ENCODE peak calls at places on chromosomes 2 and 18, in six cellular contexts. O is tibial artery, P is HL-60, S is mesendoderm, A is neuronal stem cell, G is body of pancreas. M is an unnamed sample.

GRCh38 chr18:21117385-21118135 is 5.9 kb upstream of the ROCK1 start:
- DNase-seq in S (peak), G (peak), A (no peak), O (peak), P (peak), M (no peak)

GRCh38 chr18:62974928-62975675 is 259.8 kb downstream of the PHLPP1 start:
- DNase-seq in O (no peak), P (no peak), G (no peak), A (no peak), S (no peak), M (no peak)

GRCh38 chr2:116517936-116518335 is 1296.6 kb upstream of the DDX18 start:
- DNase-seq in P (no peak), G (no peak), O (no peak), S (peak), A (no peak), M (no peak)

GRCh38 chr2:213317929-213318328 is 33.7 kb downstream of the SPAG16 start:
- DNase-seq in P (no peak), S (no peak), O (no peak), G (no peak), A (no peak), M (no peak)

GRCh38 chr2:38057651-38058410 is 18.1 kb downstream of the CYP1B1 start:
- DNase-seq in S (peak), G (no peak), O (no peak), A (no peak), P (no peak), M (no peak)

GRCh38 chr18:45753251-45753650 is 29.3 kb downstream of the SLC14A1 start:
- DNase-seq in P (no peak), G (no peak), O (no peak), A (no peak), S (no peak), M (no peak)

GRCh38 chr2:238240761-238241711 is 1.2 kb upstream of the HES6 start:
- DNase-seq in G (peak), S (peak), P (no peak), A (peak), O (no peak), M (no peak)

GRCh38 chr18:29436459-29436858 is 1259.5 kb upstream of the CDH2 start:
- DNase-seq in A (no peak), P (no peak), G (no peak), S (peak), O (no peak), M (no peak)

GRCh38 chr2:15166878-15167277 is 394.3 kb downstream of the NBAS start:
- DNase-seq in A (no peak), P (no peak), G (no peak), O (no peak), S (no peak), M (no peak)

GRCh38 chr2:102235491-102235890 is 48.7 kb downstream of the IL1RL2 start:
- DNase-seq in P (no peak), S (peak), O (no peak), A (no peak), G (no peak), M (no peak)

GRCh38 chr2:67854103-67854502 is 208.7 kb downstream of the C1D start:
- DNase-seq in P (no peak), O (no peak), A (no peak), S (no peak), G (no peak), M (no peak)

GRCh38 chr2:146376511-146377084 is 1468.2 kb upstream of the ACVR2A start:
- DNase-seq in G (no peak), P (no peak), O (no peak), A (no peak), S (no peak), M (no peak)

GRCh38 chr2:195471163-195471562 is 185.9 kb upstream of the SLC39A10 start:
- DNase-seq in G (no peak), P (no peak), S (no peak), A (no peak), O (no peak), M (no peak)
- H3K4me3 ChIP-seq in G (no peak), P (no peak), S (no peak), A (no peak), O (no peak), M (no peak)

GRCh38 chr2:239308696-239309397 is 92.0 kb downstream of the HDAC4 start:
- DNase-seq in P (no peak), O (peak), G (peak), S (no peak), A (no peak), M (peak)
- H3K4me3 ChIP-seq in P (no peak), O (peak), G (no peak), S (no peak), A (no peak), M (peak)

DNA sequence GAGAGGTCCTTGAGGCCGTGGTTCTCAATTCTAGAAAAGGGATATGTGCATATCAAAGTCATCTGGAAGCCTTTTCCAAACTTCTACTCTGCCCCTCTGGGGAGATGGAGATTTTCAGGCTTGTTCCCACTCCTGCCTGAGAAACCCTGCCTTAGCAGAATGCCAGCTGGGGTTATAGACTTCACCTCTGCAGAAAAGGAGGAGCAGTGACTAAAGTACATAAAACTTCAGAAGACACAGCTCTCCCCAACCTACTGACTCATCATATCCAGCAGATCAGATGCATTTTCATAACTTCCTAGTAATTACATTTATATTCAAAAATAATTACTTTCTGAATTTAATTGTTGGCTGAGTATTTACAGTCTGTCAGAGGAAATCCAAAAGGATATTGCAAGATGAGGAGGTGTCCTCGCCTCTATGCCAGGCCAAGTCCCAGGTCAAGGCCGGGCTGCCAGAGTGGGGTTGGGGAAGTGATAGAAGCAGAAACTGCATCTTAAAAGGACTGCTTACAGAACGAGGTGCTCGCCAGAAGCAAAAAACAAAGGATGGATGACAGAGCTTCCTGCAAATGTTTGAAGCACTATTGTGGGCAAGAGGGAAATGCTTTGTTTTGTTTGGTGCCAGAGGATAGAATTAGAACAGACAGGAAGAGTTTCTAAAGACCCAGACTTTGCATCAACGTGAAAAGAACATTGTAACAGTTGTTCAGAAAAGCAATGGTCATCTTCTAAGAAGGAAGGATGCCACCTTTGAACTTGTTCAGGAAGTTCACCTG is 75.6 kb upstream of the APCDD1 start:
- DNase-seq in A (no peak), P (no peak), O (no peak), S (no peak), G (no peak), M (no peak)
- H3K4me3 ChIP-seq in A (no peak), P (no peak), O (no peak), S (no peak), G (no peak), M (no peak)

GRCh38 chr2:235168174-235168979 is 216.6 kb downstream of the SH3BP4 start:
- DNase-seq in P (no peak), S (no peak), O (no peak), G (no peak), A (no peak), M (no peak)

GRCh38 chr2:235165631-235166030 is 213.8 kb downstream of the SH3BP4 start:
- DNase-seq in A (no peak), O (no peak), P (no peak), S (no peak), G (no peak), M (no peak)

GRCh38 chr2:235171511-235172130 is 219.8 kb downstream of the SH3BP4 start:
- DNase-seq in G (no peak), S (peak), O (no peak), P (no peak), A (no peak), M (no peak)

GRCh38 chr2:235170536-235171510 is 219.0 kb downstream of the SH3BP4 start:
- DNase-seq in G (peak), P (no peak), O (no peak), S (peak), A (peak), M (no peak)

DNA sequence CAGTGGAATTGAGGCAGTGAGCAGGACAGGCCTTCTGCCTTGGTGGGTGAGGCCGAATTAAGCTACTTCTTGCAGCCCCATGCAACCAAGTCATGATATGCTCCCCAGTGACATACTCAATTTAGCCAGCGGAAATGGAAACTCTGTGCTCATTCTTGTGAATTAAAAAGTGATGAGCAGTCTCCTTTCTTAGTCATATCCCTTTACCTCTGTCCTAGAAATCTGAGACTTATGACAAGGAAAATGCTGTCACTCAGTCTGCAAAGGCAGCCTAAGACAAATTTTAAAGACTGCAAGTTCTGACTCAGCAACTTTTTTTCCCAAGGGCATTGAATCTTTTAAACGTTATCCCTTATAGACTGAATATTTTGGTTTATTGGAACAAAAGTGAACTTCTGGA is 218.2 kb downstream of the SH3BP4 start:
- DNase-seq in S (no peak), P (no peak), A (no peak), G (no peak), O (no peak), M (no peak)
- H3K4me3 ChIP-seq in S (no peak), P (no peak), A (peak), G (no peak), O (no peak), M (no peak)

GRCh38 chr2:134141598-134142340 is 112.1 kb upstream of the MGAT5 start:
- DNase-seq in A (no peak), G (no peak), S (peak), P (no peak), O (no peak), M (no peak)
- H3K4me3 ChIP-seq in A (no peak), G (no peak), S (no peak), P (no peak), O (no peak), M (no peak)